ENCODE peak calls at places on chromosomes 5 and 9, in ten cellular contexts. Y is GM03348, Z is M059J, U is GM12892, H is midbrain, X is amniotic epithelial cell, J is HuH-7.5, B is HT1080, V is globus pallidus, P is cardiac muscle cell. W is an unnamed sample.

GRCh38 chr5:23007762-23008161 is 154.6 kb upstream of the CDH12 start:
- DNase-seq in P (no peak), Y (no peak), H (no peak), Z (no peak), B (no peak), V (no peak), J (no peak), U (no peak), X (no peak), W (no peak)

GRCh38 chr9:12934515-12935301 is 159.9 kb downstream of the LURAP1L start:
- DNase-seq in P (no peak), U (no peak), H (peak), V (peak), B (no peak), J (no peak), X (peak), Z (peak), Y (no peak), W (peak)

GRCh38 chr5:1722877-1723276 is 76.8 kb downstream of the MRPL36 start:
- DNase-seq in Z (no peak), P (no peak), Y (no peak), B (no peak), H (no peak), V (no peak), X (no peak), U (no peak), J (no peak), W (no peak)

GRCh38 chr5:115415143-115415491 is 118.7 kb upstream of the CCDC112 start:
- DNase-seq in Z (peak), U (no peak), X (peak), Y (peak), B (peak), H (no peak), P (peak), V (peak), J (no peak), W (peak)

GRCh38 chr5:27855491-27855890 is 817.1 kb upstream of the CDH9 start:
- DNase-seq in Z (peak), X (no peak), P (peak), U (no peak), J (no peak), H (no peak), B (no peak), Y (no peak), V (no peak), W (peak)

GRCh38 chr9:38171538-38171884 is 102.5 kb upstream of the SHB start:
- DNase-seq in V (no peak), J (no peak), Y (no peak), U (no peak), X (no peak), H (no peak), B (no peak), Z (no peak), P (no peak), W (no peak)

GRCh38 chr5:163448491-163448890 is 11.1 kb downstream of the CCNG1 start:
- DNase-seq in H (no peak), P (no peak), U (no peak), X (no peak), J (no peak), V (no peak), Y (no peak), B (no peak), Z (no peak), W (no peak)

GRCh38 chr5:132270706-132271105 is 13.2 kb downstream of the PDLIM4 start:
- DNase-seq in J (no peak), V (no peak), B (no peak), X (no peak), Z (no peak), P (no peak), U (no peak), H (no peak), Y (no peak), W (no peak)

GRCh38 chr9:132582786-132583583 is 579 bp downstream of the BARHL1 start:
- DNase-seq in J (no peak), V (no peak), Z (no peak), P (no peak), B (no peak), U (no peak), Y (no peak), X (no peak), H (no peak), W (no peak)

GRCh38 chr5:57687641-57688040 is 205.0 kb upstream of the ACTBL2 start:
- DNase-seq in U (no peak), Y (no peak), X (no peak), J (no peak), B (no peak), Z (no peak), H (no peak), P (no peak), V (no peak), W (no peak)

GRCh38 chr5:17235736-17236330 is 18.4 kb downstream of the BASP1 start:
- DNase-seq in J (no peak), H (no peak), X (peak), Z (peak), U (no peak), P (no peak), B (no peak), Y (peak), V (no peak), W (no peak)

GRCh38 chr9:15422355-15423327 is at the start of gene SNAPC3:
- DNase-seq in V (peak), U (peak), X (peak), Y (peak), B (peak), Z (peak), P (peak), H (peak), J (peak), W (peak)

GRCh38 chr5:81482595-81482994 is 88.7 kb upstream of the ACOT12 start:
- DNase-seq in Z (no peak), J (no peak), V (no peak), U (no peak), Y (no peak), B (no peak), X (peak), H (no peak), P (peak), W (no peak)

GRCh38 chr5:173342813-173343435 is 14.7 kb upstream of the STC2 start:
- DNase-seq in Z (no peak), X (no peak), Y (no peak), U (no peak), B (no peak), V (no peak), J (no peak), P (no peak), H (no peak), W (no peak)

GRCh38 chr9:113151696-113152630 is 1.2 kb downstream of the SLC31A2 start:
- DNase-seq in V (no peak), Y (no peak), X (peak), Z (no peak), U (no peak), P (no peak), B (no peak), J (no peak), H (peak), W (peak)

GRCh38 chr5:142872217-142872616 is 102.0 kb downstream of the ARHGAP26 start:
- DNase-seq in B (no peak), P (no peak), J (no peak), Z (no peak), X (no peak), H (no peak), U (no peak), Y (no peak), V (no peak), W (no peak)

GRCh38 chr5:156981481-156981880 is 18.5 kb upstream of the TIMD4 start:
- DNase-seq in V (peak), Z (no peak), H (no peak), B (no peak), Y (no peak), P (no peak), U (no peak), J (no peak), X (no peak), W (no peak)

GRCh38 chr5:135207866-135208265 is 173.8 kb upstream of the PITX1 start:
- DNase-seq in U (no peak), B (no peak), Z (no peak), P (no peak), J (no peak), Y (no peak), X (no peak), H (no peak), V (no peak), W (no peak)

GRCh38 chr5:4640793-4641192 is 499.3 kb upstream of the ADAMTS16 start:
- DNase-seq in B (peak), X (no peak), H (no peak), U (no peak), Z (peak), Y (no peak), V (peak), P (no peak), J (no peak), W (peak)

GRCh38 chr9:111036946-111037743 is 1.1 kb downstream of the LPAR1 start:
- DNase-seq in Y (no peak), H (peak), V (peak), P (peak), B (peak), J (peak), Z (peak), X (peak), U (no peak), W (peak)

GRCh38 chr5:158648631-158649030 is 451.1 kb downstream of the EBF1 start:
- DNase-seq in J (no peak), V (no peak), Y (peak), U (no peak), B (no peak), H (no peak), X (no peak), P (peak), Z (no peak), W (no peak)

GRCh38 chr5:116502616-116503015 is 72.0 kb downstream of the SEMA6A start:
- DNase-seq in U (no peak), H (peak), B (peak), V (no peak), Z (peak), X (peak), Y (no peak), P (peak), J (no peak), W (peak)

GRCh38 chr5:17219006-17219422 is 1.6 kb downstream of the BASP1 start:
- DNase-seq in V (no peak), X (no peak), J (no peak), B (no peak), Z (peak), U (no peak), Y (peak), H (peak), P (peak), W (peak)

GRCh38 chr5:177399903-177400868 is at the start of gene PFN3:
- DNase-seq in Y (no peak), Z (no peak), B (no peak), V (no peak), X (peak), P (peak), H (no peak), J (no peak), U (no peak), W (no peak)

GRCh38 chr5:96115467-96115812 is 153.8 kb upstream of the ELL2 start:
- DNase-seq in U (no peak), P (no peak), B (no peak), J (no peak), X (no peak), Z (no peak), H (no peak), Y (no peak), V (no peak), W (no peak)

GRCh38 chr9:123370526-123371227 is 14.7 kb downstream of the CRB2 start:
- DNase-seq in Z (peak), P (no peak), V (no peak), J (no peak), H (no peak), Y (no peak), U (no peak), X (no peak), B (no peak), W (no peak)

GRCh38 chr9:135098400-135099105 is 11.1 kb downstream of the OLFM1 start:
- DNase-seq in B (peak), P (peak), V (no peak), J (peak), U (no peak), Y (peak), Z (peak), H (no peak), X (peak), W (no peak)

GRCh38 chr9:91833878-91834255 is 116.2 kb downstream of the ROR2 start:
- DNase-seq in B (no peak), Z (no peak), P (no peak), V (no peak), X (no peak), Y (no peak), H (no peak), U (no peak), J (no peak), W (no peak)

GRCh38 chr9:108478431-108478837 is 377.4 kb downstream of the ACTL7B start:
- DNase-seq in Z (peak), Y (peak), J (no peak), B (peak), U (no peak), X (peak), V (peak), H (no peak), P (peak), W (peak)